ENCODE peak calls at places on chromosomes 4 and X, in six cellular contexts. U is endodermal cell, K is psoas muscle, M is heart left ventricle, Q is cardiac muscle cell, S is suprapubic skin. I is an unnamed sample.

GRCh38 chr4:145178740-145179139 is 1.6 kb downstream of the OTUD4 start:
- DNase-seq in U (no peak), K (no peak), M (no peak), Q (no peak), S (no peak), I (no peak)

GRCh38 chrX:153351981-153352380 is 18.0 kb downstream of the ZNF275 start:
- DNase-seq in U (no peak), K (no peak), M (no peak), Q (no peak), S (no peak), I (no peak)

GRCh38 chrX:109856974-109857373 is 123.9 kb upstream of the ACSL4 start:
- DNase-seq in U (no peak), K (no peak), M (no peak), Q (peak; percentile 53), S (no peak), I (no peak)

GRCh38 chrX:50780144-50780543 is 33.9 kb downstream of the SHROOM4 start:
- DNase-seq in U (no peak), K (no peak), M (no peak), Q (no peak), S (no peak), I (no peak)

GRCh38 chr4:99366491-99366890 is 13.9 kb upstream of the ADH1C start:
- DNase-seq in U (no peak), K (no peak), M (no peak), Q (no peak), S (no peak), I (no peak)

GRCh38 chrX:85365370-85365995 is 14.0 kb downstream of the POF1B start:
- DNase-seq in U (peak; percentile 59), K (no peak), M (no peak), Q (no peak), S (no peak), I (no peak)

GRCh38 chr4:15958562-15958961 is 4.4 kb downstream of the FGFBP2 start:
- DNase-seq in U (peak; percentile 14), K (no peak), M (no peak), Q (no peak), S (no peak), I (no peak)

GRCh38 chrX:110403839-110404238 is 45.2 kb downstream of the RTL9 start:
- DNase-seq in U (no peak), K (no peak), M (no peak), Q (no peak), S (no peak), I (no peak)

GRCh38 chr4:43816107-43816506 is 632.5 kb downstream of the KCTD8 start:
- DNase-seq in U (no peak), K (no peak), M (no peak), Q (peak; percentile 63), S (no peak), I (no peak)

GRCh38 chr4:113686950-113687718 is 74.4 kb downstream of the CAMK2D start:
- DNase-seq in U (no peak), K (no peak), M (no peak), Q (no peak), S (no peak), I (no peak)

GRCh38 chr4:81214518-81215218 is 354 bp downstream of the PRKG2 start:
- DNase-seq in U (peak; percentile 77), K (no peak), M (no peak), Q (peak; percentile 56), S (no peak), I (peak; percentile 45)

GRCh38 chr4:125104616-125105015 is 210.1 kb upstream of the FAT4 start:
- DNase-seq in U (no peak), K (no peak), M (no peak), Q (no peak), S (no peak), I (no peak)

GRCh38 chr4:157072002-157072401 is 3.9 kb upstream of the GLRB start:
- DNase-seq in U (no peak), K (no peak), M (no peak), Q (no peak), S (no peak), I (no peak)

GRCh38 chr4:164748375-164748774 is 5.6 kb upstream of the SMIM31 start:
- DNase-seq in U (no peak), K (no peak), M (no peak), Q (peak; percentile 8), S (no peak), I (no peak)

GRCh38 chr4:143768007-143768591 is 67.6 kb upstream of the FREM3 start:
- DNase-seq in U (no peak), K (no peak), M (no peak), Q (no peak), S (no peak), I (no peak)

GRCh38 chrX:72714471-72714916 is 388 bp upstream of the PHKA1 start:
- DNase-seq in U (peak; percentile 78), K (peak; percentile 71), M (peak; percentile 79), Q (peak; percentile 44), S (peak; percentile 79), I (peak; percentile 46)

GRCh38 chrX:129872524-129872923 is 28.8 kb upstream of the ZDHHC9 start:
- DNase-seq in U (no peak), K (no peak), M (no peak), Q (no peak), S (no peak), I (no peak)

GRCh38 chr4:107366016-107366415 is 329.9 kb upstream of the DKK2 start:
- DNase-seq in U (no peak), K (no peak), M (no peak), Q (no peak), S (no peak), I (no peak)

GRCh38 chr4:154779362-154779947 is 1.6 kb upstream of the RBM46 start:
- DNase-seq in U (no peak), K (no peak), M (no peak), Q (peak; percentile 52), S (no peak), I (no peak)

GRCh38 chrX:101659601-101660063 is at the start of gene ARMCX2:
- DNase-seq in U (peak; percentile 75), K (peak; percentile 30), M (peak; percentile 62), Q (peak; percentile 66), S (no peak), I (peak; percentile 62)

GRCh38 chr4:83605744-83606172 is 69.8 kb downstream of the GPAT3 start:
- DNase-seq in U (no peak), K (no peak), M (no peak), Q (no peak), S (no peak), I (no peak)

GRCh38 chr4:122819708-122820449 is 6.8 kb upstream of the FGF2 start:
- DNase-seq in U (no peak), K (no peak), M (no peak), Q (no peak), S (no peak), I (no peak)

GRCh38 chr4:87270825-87271224 is 50.4 kb upstream of the KLHL8 start:
- DNase-seq in U (peak; percentile 70), K (no peak), M (no peak), Q (no peak), S (no peak), I (no peak)

GRCh38 chr4:89590102-89590501 is 246.9 kb downstream of the SNCA start:
- DNase-seq in U (peak; percentile 45), K (no peak), M (no peak), Q (peak; percentile 49), S (no peak), I (no peak)

GRCh38 chrX:27575565-27575964 is 14.6 kb upstream of the DCAF8L2 start:
- DNase-seq in U (no peak), K (no peak), M (no peak), Q (no peak), S (no peak), I (no peak)

GRCh38 chr4:106803107-106803506 is 233.0 kb downstream of the DKK2 start:
- DNase-seq in U (no peak), K (no peak), M (no peak), Q (no peak), S (no peak), I (no peak)

GRCh38 chrX:72057331-72057730 is 74.4 kb downstream of the RTL5 start:
- DNase-seq in U (no peak), K (no peak), M (no peak), Q (no peak), S (no peak), I (no peak)

GRCh38 chr4:158870282-158871049 is 101.6 kb downstream of the FNIP2 start:
- DNase-seq in U (peak; percentile 84), K (no peak), M (no peak), Q (no peak), S (no peak), I (no peak)

GRCh38 chr4:160194716-160195115 is 1091.8 kb downstream of the RAPGEF2 start:
- DNase-seq in U (no peak), K (no peak), M (no peak), Q (no peak), S (no peak), I (no peak)

GRCh38 chrX:57822398-57822797 is 87.9 kb downstream of the ZXDA start:
- DNase-seq in U (no peak), K (no peak), M (no peak), Q (no peak), S (no peak), I (no peak)
- H3K4me3 ChIP-seq in U (no peak overlapping the region), K (peak overlapping the region; percentile 59), M (peak overlapping the region; percentile 31), Q (no peak overlapping the region), S (no peak overlapping the region), I (peak overlapping the region; percentile 39)

DNA sequence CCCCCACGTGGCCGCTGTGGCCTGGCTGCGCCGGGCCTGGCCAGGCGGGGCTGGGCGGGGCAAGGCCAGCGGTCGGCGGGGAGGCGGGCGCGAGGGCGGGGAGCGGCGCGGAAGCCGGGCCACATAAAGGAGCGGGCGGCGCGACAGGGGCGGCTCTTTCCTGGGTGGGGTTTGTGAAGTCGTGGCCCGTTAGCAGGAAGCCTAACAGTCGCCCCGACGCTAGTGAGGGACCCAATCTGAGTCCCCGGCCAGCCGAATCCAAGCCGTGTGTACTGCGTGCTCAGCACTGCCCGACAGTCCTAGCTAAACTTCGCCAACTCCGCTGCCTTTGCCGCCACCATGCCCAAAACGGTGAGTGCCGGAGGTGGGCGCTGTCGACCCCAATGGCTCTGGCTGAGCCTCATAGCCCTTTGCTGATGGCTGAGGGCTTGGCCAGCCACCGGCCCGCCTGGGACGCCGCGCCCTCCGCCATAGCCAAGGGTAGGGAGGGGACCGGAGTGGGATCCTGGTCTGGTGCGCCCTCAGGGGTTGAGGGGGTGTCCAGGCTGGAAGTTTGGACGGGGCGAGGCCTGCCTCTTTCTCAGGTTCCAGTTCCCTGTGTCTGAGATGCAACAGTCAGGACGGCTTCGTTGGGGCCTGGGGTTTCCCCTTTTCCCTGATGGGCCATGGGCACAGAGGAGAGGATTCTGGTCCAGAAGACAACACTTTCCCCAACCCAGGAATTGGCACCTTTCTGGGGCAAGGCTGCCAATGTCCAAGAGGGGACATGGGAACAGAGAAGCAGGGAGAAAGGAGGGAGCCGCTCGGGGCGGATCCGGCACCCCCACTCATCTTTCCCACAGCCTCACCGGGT is at the start of gene MSN:
- DNase-seq in U (peak; percentile 85), K (peak; percentile 83), M (peak; percentile 84), Q (peak; percentile 62), S (peak; percentile 81), I (no peak)
- H3K27ac ChIP-seq in U (peak within 1 kb of the TSS; percentile 89), K (peak within 1 kb of the TSS; percentile 91), M (peak within 1 kb of the TSS; percentile 93), Q (peak within 1 kb of the TSS; percentile 64), S (peak within 1 kb of the TSS; percentile 94), I (peak within 1 kb of the TSS; percentile 80)

GRCh38 chr4:14871676-14872430 is 130.4 kb upstream of the CPEB2 start:
- DNase-seq in U (peak; percentile 85), K (no peak), M (no peak), Q (peak; percentile 59), S (no peak), I (no peak)
- TF ChIP-seq CTCF in U (peak; percentile 80), K (no peak), M (peak; percentile 14), Q (peak; percentile 23), S (no peak), I (no peak)

GRCh38 chrX:135295238-135295943 is 13.9 kb upstream of the ETDC start:
- DNase-seq in U (peak; percentile 85), K (peak; percentile 25), M (peak; percentile 50), Q (peak; percentile 55), S (no peak), I (peak; percentile 46)
- H3K4me3 ChIP-seq in U (peak overlapping the region; percentile 75), K (peak overlapping the region; percentile 28), M (peak overlapping the region; percentile 53), Q (peak overlapping the region; percentile 29), S (peak overlapping the region; percentile 18), I (peak overlapping the region; percentile 62)

I was measured in dorsolateral prefrontal cortex.